ENCODE peak calls at places on chromosomes 13 and 19, in four cellular contexts. One of them, this sample, is unnamed.

GRCh38 chr13:109700176-109700575 is 86.2 kb downstream of the IRS2 start:
- DNase-seq in endothelial cell: peak
- DNase-seq in body of pancreas: no peak
- DNase-seq in pancreas: no peak
- DNase-seq in this sample: no peak

GRCh38 chr19:41861098-41861768 is 1.2 kb downstream of the RPS19 start:
- DNase-seq in body of pancreas: no peak
- DNase-seq in endothelial cell: no peak
- DNase-seq in pancreas: no peak
- DNase-seq in this sample: no peak

GRCh38 chr13:45847554-45848224 is 3.9 kb downstream of the SIAH3 start:
- DNase-seq in pancreas: no peak
- DNase-seq in endothelial cell: no peak
- DNase-seq in body of pancreas: no peak
- DNase-seq in this sample: no peak

GRCh38 chr13:72304121-72304745 is 423.2 kb downstream of the MZT1 start:
- DNase-seq in body of pancreas: no peak
- DNase-seq in pancreas: no peak
- DNase-seq in endothelial cell: no peak
- DNase-seq in this sample: no peak

GRCh38 chr13:35478384-35479222 is 2.1 kb upstream of the MAB21L1 start:
- DNase-seq in endothelial cell: peak
- DNase-seq in body of pancreas: no peak
- DNase-seq in pancreas: peak
- DNase-seq in this sample: no peak

GRCh38 chr19:33905937-33906577 is 109.4 kb downstream of the KCTD15 start:
- DNase-seq in body of pancreas: peak
- DNase-seq in endothelial cell: peak
- DNase-seq in pancreas: peak
- DNase-seq in this sample: no peak

GRCh38 chr13:20465218-20465879 is 60.3 kb downstream of the CRYL1 start:
- DNase-seq in endothelial cell: no peak
- DNase-seq in body of pancreas: no peak
- DNase-seq in pancreas: no peak
- DNase-seq in this sample: no peak

GRCh38 chr13:113971471-113972231 is 2.2 kb downstream of the C13orf46 start:
- DNase-seq in endothelial cell: no peak
- DNase-seq in body of pancreas: no peak
- DNase-seq in pancreas: peak
- DNase-seq in this sample: no peak

GRCh38 chr13:79767126-79767525 is 286.2 kb downstream of the NDFIP2 start:
- DNase-seq in endothelial cell: no peak
- DNase-seq in pancreas: no peak
- DNase-seq in body of pancreas: no peak
- DNase-seq in this sample: no peak

GRCh38 chr13:79772811-79773210 is 291.9 kb downstream of the NDFIP2 start:
- DNase-seq in endothelial cell: no peak
- DNase-seq in pancreas: no peak
- DNase-seq in body of pancreas: no peak
- DNase-seq in this sample: no peak

GRCh38 chr13:79765331-79765730 is 284.4 kb downstream of the NDFIP2 start:
- DNase-seq in pancreas: no peak
- DNase-seq in endothelial cell: no peak
- DNase-seq in body of pancreas: no peak
- DNase-seq in this sample: no peak

GRCh38 chr13:79771493-79771892 is 290.5 kb downstream of the NDFIP2 start:
- DNase-seq in body of pancreas: no peak
- DNase-seq in endothelial cell: no peak
- DNase-seq in pancreas: no peak
- DNase-seq in this sample: no peak

GRCh38 chr13:79770056-79770455 is 289.1 kb downstream of the NDFIP2 start:
- DNase-seq in body of pancreas: no peak
- DNase-seq in pancreas: no peak
- DNase-seq in endothelial cell: no peak
- DNase-seq in this sample: no peak
- TF ChIP-seq CTCF in body of pancreas: no peak
- TF ChIP-seq CTCF in pancreas: no peak
- TF ChIP-seq CTCF in endothelial cell: no peak
- TF ChIP-seq CTCF in this sample: no peak

DNA sequence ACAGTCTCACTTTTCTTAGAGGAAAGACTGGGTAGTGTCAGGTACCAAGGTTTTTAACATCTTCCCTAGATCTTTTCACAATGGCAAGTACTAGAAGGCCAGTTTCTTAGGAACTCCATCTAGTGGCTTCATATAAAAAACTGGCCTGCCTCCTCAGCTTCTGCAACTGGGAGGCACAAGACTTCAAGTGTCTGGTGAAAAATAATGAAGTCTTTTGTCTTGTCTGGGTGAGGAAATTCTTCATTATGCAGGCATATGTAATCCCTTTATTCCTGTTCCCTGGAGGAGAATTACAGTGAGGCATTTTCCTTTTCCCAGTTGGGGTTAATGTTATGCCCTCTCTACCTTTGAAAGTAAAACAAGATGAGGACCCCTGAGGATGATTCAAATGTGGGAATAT is 300.5 kb downstream of the NALCN start:
- DNase-seq in body of pancreas: no peak
- DNase-seq in endothelial cell: no peak
- DNase-seq in pancreas: no peak
- DNase-seq in this sample: no peak
- TF ChIP-seq CTCF in body of pancreas: no peak
- TF ChIP-seq CTCF in endothelial cell: no peak
- TF ChIP-seq CTCF in pancreas: no peak
- TF ChIP-seq CTCF in this sample: peak

GRCh38 chr13:104204177-104204576 is 1138.0 kb upstream of the SLC10A2 start:
- DNase-seq in pancreas: no peak
- DNase-seq in endothelial cell: no peak
- DNase-seq in body of pancreas: no peak
- DNase-seq in this sample: no peak
- TF ChIP-seq CTCF in pancreas: no peak
- TF ChIP-seq CTCF in endothelial cell: no peak
- TF ChIP-seq CTCF in body of pancreas: no peak
- TF ChIP-seq CTCF in this sample: no peak

GRCh38 chr13:90355162-90355751 is 992.2 kb upstream of the MIR17HG start:
- DNase-seq in body of pancreas: no peak
- DNase-seq in pancreas: no peak
- DNase-seq in endothelial cell: no peak
- DNase-seq in this sample: no peak

GRCh38 chr13:90352763-90353162 is 994.7 kb upstream of the MIR17HG start:
- DNase-seq in body of pancreas: no peak
- DNase-seq in pancreas: no peak
- DNase-seq in endothelial cell: no peak
- DNase-seq in this sample: no peak
- TF ChIP-seq CTCF in body of pancreas: no peak
- TF ChIP-seq CTCF in pancreas: no peak
- TF ChIP-seq CTCF in endothelial cell: no peak
- TF ChIP-seq CTCF in this sample: no peak

This sample was measured in osteocyte.